ENCODE peak calls at places on chromosomes 1 and 21, in seven cellular contexts. L, M, R, C, G, A and T are unnamed samples.

GRCh38 chr1:244414543-244414942 is 37.2 kb downstream of the ADSS2 start:
- DNase-seq in L (no peak), G (peak), A (no peak), M (no peak), C (no peak), R (no peak), T (no peak)

GRCh38 chr1:214515544-214516433 is 35.6 kb downstream of the PTPN14 start:
- DNase-seq in L (no peak), G (peak), C (no peak), M (no peak), R (no peak), A (no peak), T (no peak)

GRCh38 chr1:5140136-5140535 is 485.7 kb downstream of the AJAP1 start:
- DNase-seq in C (no peak), A (no peak), R (no peak), M (no peak), L (peak), G (no peak), T (no peak)

GRCh38 chr1:220769205-220769604 is 17.5 kb upstream of the MTARC1 start:
- DNase-seq in L (no peak), G (no peak), C (no peak), A (no peak), M (no peak), R (no peak), T (no peak)

GRCh38 chr21:35940074-35940927 is 120.0 kb downstream of the SETD4 start:
- DNase-seq in L (peak), C (peak), A (peak), R (no peak), G (peak), M (peak), T (peak)

GRCh38 chr1:51842255-51842654 is 36.3 kb downstream of the NRDC start:
- DNase-seq in C (no peak), M (no peak), L (no peak), R (no peak), A (no peak), G (no peak), T (no peak)

GRCh38 chr21:20802201-20802600 is 196.0 kb upstream of the NCAM2 start:
- DNase-seq in C (no peak), A (no peak), L (no peak), G (no peak), M (peak), R (no peak), T (no peak)

GRCh38 chr1:240352769-240353168 is 259.2 kb downstream of the GREM2 start:
- DNase-seq in G (no peak), A (no peak), L (no peak), M (no peak), C (peak), R (no peak), T (no peak)

GRCh38 chr1:1892079-1892762 is 1.3 kb upstream of the GNB1 start:
- DNase-seq in A (no peak), L (no peak), C (no peak), M (no peak), R (no peak), G (no peak), T (no peak)

GRCh38 chr1:202571719-202572339 is 138.4 kb downstream of the SYT2 start:
- DNase-seq in G (peak), R (no peak), L (peak), A (no peak), C (peak), M (no peak), T (no peak)

GRCh38 chr1:218365600-218365999 is 20.5 kb downstream of the TGFB2 start:
- DNase-seq in C (no peak), G (peak), R (no peak), L (no peak), M (no peak), A (peak), T (no peak)

GRCh38 chr1:34398916-34399275 is 222.2 kb downstream of the C1orf94 start:
- DNase-seq in A (no peak), M (no peak), G (no peak), C (no peak), R (no peak), L (no peak), T (no peak)

GRCh38 chr1:206496131-206496793 is 11.1 kb upstream of the RASSF5 start:
- DNase-seq in G (no peak), M (no peak), C (no peak), R (no peak), L (peak), A (no peak), T (no peak)

GRCh38 chr1:229889031-229889517 is 178.0 kb upstream of the GALNT2 start:
- DNase-seq in M (no peak), G (no peak), R (no peak), L (no peak), C (no peak), A (peak), T (no peak)